ENCODE peak calls at places on chromosomes 5 and 9, in ten cellular contexts. H, V, N, B, P, W, Q, K, S and F are unnamed samples.

GRCh38 chr5:131679911-131680310 is 44.9 kb upstream of the RAPGEF6 start:
- DNase-seq in P (no peak), N (no peak), B (no peak), Q (peak), S (no peak), V (no peak), H (no peak), W (no peak), K (peak), F (peak)

GRCh38 chr9:121249563-121249962 is 18.4 kb upstream of the GSN start:
- DNase-seq in Q (no peak), H (no peak), B (no peak), N (peak), S (no peak), W (no peak), P (no peak), V (no peak), K (no peak), F (no peak)

GRCh38 chr9:83956288-83957028 is 23.6 kb downstream of the HNRNPK start:
- DNase-seq in S (peak), P (peak), K (no peak), H (peak), Q (no peak), B (peak), V (peak), W (peak), N (peak), F (peak)

GRCh38 chr9:121021294-121021693 is 28.8 kb downstream of the C5 start:
- DNase-seq in V (no peak), P (no peak), Q (no peak), K (no peak), B (no peak), H (peak), S (no peak), W (no peak), N (no peak), F (no peak)

GRCh38 chr9:130234340-130235260 is 31.0 kb upstream of the HMCN2 start:
- DNase-seq in Q (no peak), P (no peak), W (no peak), V (no peak), B (no peak), S (no peak), H (no peak), K (peak), N (no peak), F (peak)

GRCh38 chr5:168865973-168866372 is 286.8 kb upstream of the PANK3 start:
- DNase-seq in H (no peak), P (no peak), N (no peak), S (no peak), K (no peak), W (no peak), B (no peak), V (no peak), Q (no peak), F (no peak)

GRCh38 chr9:83384214-83384613 is 154.0 kb downstream of the FRMD3 start:
- DNase-seq in K (no peak), Q (no peak), W (peak), B (no peak), P (no peak), V (no peak), S (no peak), H (no peak), N (no peak), F (no peak)

GRCh38 chr9:126543490-126543889 is 70.2 kb upstream of the LMX1B start:
- DNase-seq in B (no peak), P (no peak), N (no peak), S (no peak), K (no peak), H (no peak), V (no peak), Q (no peak), W (no peak), F (no peak)

GRCh38 chr5:18281947-18282557 is 647.8 kb downstream of the TAF11L14 start:
- DNase-seq in S (no peak), V (no peak), P (peak), B (no peak), H (no peak), Q (peak), K (peak), W (peak), N (peak), F (peak)

GRCh38 chr9:96199006-96199405 is 103.0 kb downstream of the HSD17B3 start:
- DNase-seq in K (no peak), N (no peak), H (no peak), Q (no peak), S (no peak), P (no peak), B (no peak), V (no peak), W (no peak), F (no peak)

GRCh38 chr9:127283917-127284316 is 19.3 kb downstream of the GARNL3 start:
- DNase-seq in B (no peak), V (no peak), Q (peak), W (no peak), H (peak), P (peak), K (peak), S (no peak), N (no peak), F (peak)

GRCh38 chr9:87386490-87386889 is 111.2 kb upstream of the DAPK1 start:
- DNase-seq in H (no peak), S (no peak), W (no peak), Q (no peak), P (no peak), N (no peak), B (no peak), K (no peak), V (no peak), F (no peak)

GRCh38 chr9:126663661-126664072 is 49.9 kb downstream of the LMX1B start:
- DNase-seq in H (no peak), W (no peak), S (no peak), N (no peak), V (no peak), K (no peak), B (no peak), P (no peak), Q (no peak), F (no peak)

GRCh38 chr5:51396797-51397196 is 13.5 kb downstream of the ISL1 start:
- DNase-seq in Q (no peak), P (no peak), K (no peak), W (no peak), B (no peak), N (no peak), S (no peak), V (no peak), H (no peak), F (peak)

GRCh38 chr9:98794802-98795201 is 1.6 kb downstream of the ANKS6 start:
- DNase-seq in H (no peak), K (no peak), W (no peak), P (no peak), B (no peak), S (no peak), V (no peak), N (no peak), Q (peak), F (no peak)

GRCh38 chr5:132104561-132104960 is 31.0 kb downstream of the CSF2 start:
- DNase-seq in S (no peak), N (no peak), Q (no peak), P (no peak), V (no peak), H (no peak), B (no peak), K (peak), W (no peak), F (peak)

GRCh38 chr5:168879929-168880328 is 300.8 kb upstream of the PANK3 start:
- DNase-seq in Q (peak), W (no peak), P (no peak), S (no peak), K (no peak), H (no peak), V (no peak), N (peak), B (no peak), F (no peak)

GRCh38 chr5:78547731-78548189 is 100.8 kb downstream of the LHFPL2 start:
- DNase-seq in S (no peak), B (peak), V (no peak), W (no peak), Q (peak), K (peak), N (no peak), P (no peak), H (peak), F (peak)

GRCh38 chr5:172319708-172320441 is 36.3 kb upstream of the UBTD2 start:
- DNase-seq in N (no peak), Q (no peak), W (no peak), K (no peak), P (no peak), B (no peak), H (no peak), S (no peak), V (no peak), F (no peak)

GRCh38 chr5:156497816-156498215 is 170.9 kb downstream of the SGCD start:
- DNase-seq in N (no peak), B (no peak), W (no peak), P (no peak), K (peak), H (no peak), Q (no peak), S (no peak), V (no peak), F (peak)

GRCh38 chr9:134641173-134641985 is at the start of gene COL5A1:
- DNase-seq in W (peak), N (no peak), P (peak), K (peak), S (peak), B (peak), Q (peak), V (peak), H (peak), F (peak)

GRCh38 chr5:142353093-142353472 is 28.3 kb upstream of the SPRY4 start:
- DNase-seq in V (no peak), S (no peak), Q (no peak), P (no peak), B (no peak), H (no peak), N (no peak), W (no peak), K (no peak), F (no peak)

GRCh38 chr9:78029601-78030552 is 1.7 kb downstream of the GNAQ start:
- DNase-seq in S (no peak), P (peak), V (no peak), W (no peak), H (peak), N (no peak), Q (peak), B (no peak), K (peak), F (peak)

GRCh38 chr5:178331491-178331981 is 98.9 kb upstream of the PHYKPL start:
- DNase-seq in W (no peak), Q (peak), H (peak), P (peak), K (no peak), N (no peak), B (peak), S (no peak), V (no peak), F (no peak)

GRCh38 chr5:78750281-78750680 is 101.7 kb upstream of the LHFPL2 start:
- DNase-seq in S (no peak), Q (no peak), H (no peak), N (no peak), W (no peak), B (no peak), V (no peak), P (no peak), K (no peak), F (no peak)